ENCODE peak calls at places on chromosomes 2 and 18, in six cellular contexts. Q is MM.1S, S is HCT116, O is PC-3, Y is PC-9, B is SK-N-SH. R is an unnamed sample. For H3K9me2, the result is how much of the 10 kb centered on the place peaks cover.

GRCh38 chr18:13376841-13377351 is 158.3 kb downstream of the LDLRAD4 start:
- DNase-seq in Q (no peak), O (no peak), B (no peak), Y (no peak), S (no peak), R (peak)

GRCh38 chr2:10414000-10414451 is 34.1 kb downstream of the ODC1 start:
- DNase-seq in Y (peak), B (no peak), S (no peak), O (peak), Q (no peak), R (no peak)

GRCh38 chr2:74387346-74387745 is 7.2 kb upstream of the DCTN1 start:
- DNase-seq in B (no peak), O (no peak), Q (no peak), S (no peak), Y (no peak), R (no peak)

GRCh38 chr2:171347591-171348032 is 86.2 kb downstream of the METTL8 start:
- DNase-seq in B (no peak), Q (no peak), O (peak), Y (peak), S (peak), R (peak)

GRCh38 chr18:69401475-69402218 is 959 bp downstream of the DOK6 start:
- DNase-seq in S (no peak), O (no peak), B (peak), Q (no peak), Y (no peak), R (no peak)

GRCh38 chr2:98601532-98602132 is 6.7 kb downstream of the COA5 start:
- DNase-seq in O (peak), B (peak), Q (peak), S (peak), Y (no peak), R (peak)

GRCh38 chr2:138827426-138828054 is 47.4 kb upstream of the NXPH2 start:
- DNase-seq in O (peak), B (peak), Y (peak), Q (peak), S (peak), R (peak)

GRCh38 chr2:179671314-179671713 is 190.1 kb downstream of the ZNF385B start:
- DNase-seq in Y (no peak), O (peak), S (no peak), B (no peak), Q (no peak), R (no peak)

GRCh38 chr2:20989404-20989803 is 54.5 kb downstream of the APOB start:
- DNase-seq in B (peak), Y (no peak), S (no peak), O (no peak), Q (no peak), R (peak)

GRCh38 chr2:10433948-10434884 is 13.9 kb downstream of the ODC1 start:
- DNase-seq in O (no peak), S (no peak), Q (no peak), Y (no peak), B (no peak), R (no peak)

GRCh38 chr18:62434798-62435197 is 88.0 kb upstream of the ZCCHC2 start:
- DNase-seq in Q (no peak), S (no peak), O (no peak), Y (no peak), B (no peak), R (no peak)

GRCh38 chr18:10685484-10685883 is 159.7 kb downstream of the NAPG start:
- DNase-seq in Q (no peak), O (no peak), S (no peak), B (no peak), Y (no peak), R (peak)

GRCh38 chr2:25286025-25286400 is 55.7 kb downstream of the DNMT3A start:
- DNase-seq in O (no peak), S (no peak), B (peak), Q (no peak), Y (no peak), R (peak)

GRCh38 chr18:8798996-8799395 is 93.6 kb downstream of the MTCL1 start:
- DNase-seq in B (peak), Y (no peak), Q (no peak), O (peak), S (no peak), R (no peak)

GRCh38 chr2:173647681-173648350 is 293.1 kb downstream of the CDCA7 start:
- DNase-seq in S (no peak), Q (no peak), B (no peak), Y (no peak), O (no peak), R (no peak)

GRCh38 chr2:148645135-148645924 is 779 bp downstream of the EPC2 start:
- DNase-seq in O (peak), S (peak), Q (peak), B (peak), Y (peak), R (peak)

GRCh38 chr2:218659258-218659987 is at the start of the genes BCS1L and ZNF142:
- DNase-seq in Q (peak), B (peak), S (peak), Y (peak), O (peak), R (peak)

GRCh38 chr2:148614332-148615049 is 30.1 kb upstream of the EPC2 start:
- DNase-seq in Y (peak), S (peak), O (peak), B (no peak), Q (peak), R (no peak)

GRCh38 chr2:160085662-160086061 is 23.2 kb upstream of the PLA2R1 start:
- DNase-seq in O (no peak), Y (no peak), B (no peak), Q (peak), S (no peak), R (peak)

DNA sequence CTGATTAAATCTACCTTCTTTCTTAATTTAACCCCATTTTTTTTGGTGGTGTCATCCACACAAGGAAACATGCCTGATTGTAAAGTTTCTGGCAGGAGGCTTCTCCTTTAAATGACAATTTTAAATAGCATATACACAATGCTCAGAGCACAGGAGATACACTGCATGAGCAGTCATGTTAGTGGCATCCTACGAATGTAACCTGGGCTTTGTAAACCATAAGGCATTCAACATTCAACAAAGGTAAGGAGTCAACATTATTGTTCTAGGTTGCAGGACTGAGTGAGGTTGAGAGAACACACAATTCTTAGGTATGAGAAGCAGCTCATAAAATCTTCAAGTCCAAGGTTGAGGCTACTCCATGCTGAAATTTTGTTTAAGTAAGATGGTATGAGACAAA is 266.6 kb upstream of the SIX2 start:
- DNase-seq in Q (no peak), B (no peak), O (peak), Y (peak), S (no peak), R (no peak)
- H3K4me2 ChIP-seq in Q (no peak), B (no peak), O (peak), Y (peak), S (no peak), R (no peak)

GRCh38 chr2:7987992-7988391 is 693.9 kb upstream of the ID2 start:
- DNase-seq in S (no peak), Q (no peak), O (no peak), B (no peak), Y (no peak), R (no peak)
- H3K9me2 ChIP-seq in S (under half), Q (under half), O (under half), B (under half), Y (under half), R (under half)

GRCh38 chr2:191486584-191487320 is 191.2 kb upstream of the NABP1 start:
- DNase-seq in Y (peak), B (no peak), O (peak), Q (peak), S (peak), R (no peak)
- H3K4me2 ChIP-seq in Y (no peak), B (peak), O (peak), Q (peak), S (peak), R (no peak)

GRCh38 chr2:7988440-7988839 is 693.4 kb upstream of the ID2 start:
- DNase-seq in S (no peak), Y (no peak), B (no peak), Q (no peak), O (peak), R (no peak)

GRCh38 chr2:7992612-7993596 is 689.0 kb upstream of the ID2 start:
- DNase-seq in B (peak), S (no peak), Y (no peak), O (peak), Q (no peak), R (no peak)

GRCh38 chr2:7986431-7986830 is 695.4 kb upstream of the ID2 start:
- DNase-seq in Q (no peak), O (no peak), B (no peak), Y (no peak), S (no peak), R (no peak)

GRCh38 chr2:7994397-7994951 is 687.4 kb upstream of the ID2 start:
- DNase-seq in O (no peak), Q (no peak), Y (no peak), S (no peak), B (peak), R (no peak)

GRCh38 chr2:7989823-7990222 is 692.0 kb upstream of the ID2 start:
- DNase-seq in S (no peak), Q (no peak), B (no peak), O (no peak), Y (no peak), R (no peak)
- H3K9me2 ChIP-seq in S (under half), Q (under half), B (under half), O (under half), Y (under half), R (under half)

GRCh38 chr2:17593445-17593840 is 52.9 kb downstream of the VSNL1 start:
- DNase-seq in B (no peak), O (no peak), Q (no peak), Y (no peak), S (no peak), R (no peak)
- H3K4me2 ChIP-seq in B (no peak), O (peak), Q (no peak), Y (peak), S (no peak), R (no peak)